ENCODE peak calls at places on chromosomes 7 and 10, in nine cellular contexts. One of them, this sample, is unnamed.

GRCh38 chr10:93074597-93075368 is 1.1 kb downstream of the CYP26A1 start:
- DNase-seq in endothelial cell: no peak
- DNase-seq in GM12892: no peak
- DNase-seq in H7: peak
- DNase-seq in GM04504: no peak
- DNase-seq in heart left ventricle: no peak
- DNase-seq in activated CD8-positive, alpha-beta memory T cell treated with anti-CD3 and anti-CD28 coated beads for 48 hours: no peak
- DNase-seq in fibroblast of lung: no peak
- DNase-seq in Caki2: no peak
- DNase-seq in this sample: peak

GRCh38 chr10:86668297-86669165 is at the start of gene LDB3:
- DNase-seq in GM12892: no peak
- DNase-seq in H7: peak
- DNase-seq in Caki2: no peak
- DNase-seq in GM04504: no peak
- DNase-seq in fibroblast of lung: peak
- DNase-seq in activated CD8-positive, alpha-beta memory T cell treated with anti-CD3 and anti-CD28 coated beads for 48 hours: no peak
- DNase-seq in heart left ventricle: peak
- DNase-seq in endothelial cell: no peak
- DNase-seq in this sample: no peak

GRCh38 chr10:73339436-73339835 is 19.2 kb downstream of the CFAP70 start:
- DNase-seq in GM04504: no peak
- DNase-seq in heart left ventricle: peak
- DNase-seq in fibroblast of lung: no peak
- DNase-seq in H7: no peak
- DNase-seq in Caki2: no peak
- DNase-seq in GM12892: no peak
- DNase-seq in activated CD8-positive, alpha-beta memory T cell treated with anti-CD3 and anti-CD28 coated beads for 48 hours: no peak
- DNase-seq in endothelial cell: no peak
- DNase-seq in this sample: no peak

GRCh38 chr7:108225531-108226181 is 95.5 kb upstream of the LAMB4 start:
- DNase-seq in Caki2: no peak
- DNase-seq in H7: no peak
- DNase-seq in activated CD8-positive, alpha-beta memory T cell treated with anti-CD3 and anti-CD28 coated beads for 48 hours: no peak
- DNase-seq in GM12892: no peak
- DNase-seq in endothelial cell: no peak
- DNase-seq in GM04504: no peak
- DNase-seq in fibroblast of lung: no peak
- DNase-seq in heart left ventricle: no peak
- DNase-seq in this sample: no peak

GRCh38 chr7:91263359-91264082 is 712 bp upstream of the FZD1 start:
- DNase-seq in H7: peak
- DNase-seq in Caki2: no peak
- DNase-seq in heart left ventricle: peak
- DNase-seq in GM12892: no peak
- DNase-seq in GM04504: no peak
- DNase-seq in activated CD8-positive, alpha-beta memory T cell treated with anti-CD3 and anti-CD28 coated beads for 48 hours: no peak
- DNase-seq in fibroblast of lung: peak
- DNase-seq in endothelial cell: peak
- DNase-seq in this sample: peak

GRCh38 chr10:926075-926698 is 5.3 kb downstream of the LARP4B start:
- DNase-seq in GM04504: no peak
- DNase-seq in activated CD8-positive, alpha-beta memory T cell treated with anti-CD3 and anti-CD28 coated beads for 48 hours: no peak
- DNase-seq in H7: no peak
- DNase-seq in GM12892: no peak
- DNase-seq in fibroblast of lung: no peak
- DNase-seq in heart left ventricle: no peak
- DNase-seq in Caki2: no peak
- DNase-seq in endothelial cell: no peak
- DNase-seq in this sample: peak

GRCh38 chr7:30635798-30636197 is 41.1 kb downstream of the GARS1 start:
- DNase-seq in fibroblast of lung: no peak
- DNase-seq in Caki2: no peak
- DNase-seq in heart left ventricle: no peak
- DNase-seq in H7: no peak
- DNase-seq in endothelial cell: no peak
- DNase-seq in GM12892: no peak
- DNase-seq in GM04504: no peak
- DNase-seq in activated CD8-positive, alpha-beta memory T cell treated with anti-CD3 and anti-CD28 coated beads for 48 hours: no peak
- DNase-seq in this sample: no peak

GRCh38 chr7:43872401-43873165 is 3.3 kb upstream of the MRPS24 start:
- DNase-seq in heart left ventricle: no peak
- DNase-seq in Caki2: no peak
- DNase-seq in H7: peak
- DNase-seq in GM04504: peak
- DNase-seq in activated CD8-positive, alpha-beta memory T cell treated with anti-CD3 and anti-CD28 coated beads for 48 hours: no peak
- DNase-seq in fibroblast of lung: peak
- DNase-seq in GM12892: no peak
- DNase-seq in endothelial cell: no peak
- DNase-seq in this sample: peak

GRCh38 chr10:10642741-10643280 is 374.9 kb upstream of the CELF2 start:
- DNase-seq in heart left ventricle: peak
- DNase-seq in GM12892: no peak
- DNase-seq in Caki2: no peak
- DNase-seq in H7: no peak
- DNase-seq in activated CD8-positive, alpha-beta memory T cell treated with anti-CD3 and anti-CD28 coated beads for 48 hours: no peak
- DNase-seq in endothelial cell: no peak
- DNase-seq in GM04504: no peak
- DNase-seq in fibroblast of lung: peak
- DNase-seq in this sample: no peak

GRCh38 chr7:21146642-21147423 is 281.1 kb upstream of the SP4 start:
- DNase-seq in heart left ventricle: no peak
- DNase-seq in activated CD8-positive, alpha-beta memory T cell treated with anti-CD3 and anti-CD28 coated beads for 48 hours: no peak
- DNase-seq in GM04504: no peak
- DNase-seq in H7: peak
- DNase-seq in endothelial cell: no peak
- DNase-seq in GM12892: no peak
- DNase-seq in fibroblast of lung: no peak
- DNase-seq in Caki2: no peak
- DNase-seq in this sample: no peak

GRCh38 chr7:158975526-158976467 is 119.4 kb downstream of the DYNC2I1 start:
- DNase-seq in GM04504: no peak
- DNase-seq in fibroblast of lung: no peak
- DNase-seq in activated CD8-positive, alpha-beta memory T cell treated with anti-CD3 and anti-CD28 coated beads for 48 hours: no peak
- DNase-seq in H7: peak
- DNase-seq in endothelial cell: no peak
- DNase-seq in GM12892: no peak
- DNase-seq in Caki2: peak
- DNase-seq in heart left ventricle: no peak
- DNase-seq in this sample: peak

GRCh38 chr10:124574456-124575070 is 112.9 kb downstream of the LHPP start:
- DNase-seq in Caki2: no peak
- DNase-seq in heart left ventricle: peak
- DNase-seq in H7: peak
- DNase-seq in GM04504: no peak
- DNase-seq in GM12892: no peak
- DNase-seq in fibroblast of lung: no peak
- DNase-seq in activated CD8-positive, alpha-beta memory T cell treated with anti-CD3 and anti-CD28 coated beads for 48 hours: no peak
- DNase-seq in endothelial cell: no peak
- DNase-seq in this sample: no peak

GRCh38 chr7:17498230-17498629 is 199.8 kb downstream of the AHR start:
- DNase-seq in GM12892: no peak
- DNase-seq in GM04504: no peak
- DNase-seq in heart left ventricle: no peak
- DNase-seq in H7: no peak
- DNase-seq in activated CD8-positive, alpha-beta memory T cell treated with anti-CD3 and anti-CD28 coated beads for 48 hours: no peak
- DNase-seq in endothelial cell: no peak
- DNase-seq in Caki2: no peak
- DNase-seq in fibroblast of lung: no peak
- DNase-seq in this sample: no peak

GRCh38 chr10:26198119-26198518 is 18.5 kb upstream of the GAD2 start:
- DNase-seq in GM04504: no peak
- DNase-seq in H7: no peak
- DNase-seq in Caki2: no peak
- DNase-seq in heart left ventricle: no peak
- DNase-seq in activated CD8-positive, alpha-beta memory T cell treated with anti-CD3 and anti-CD28 coated beads for 48 hours: no peak
- DNase-seq in endothelial cell: no peak
- DNase-seq in fibroblast of lung: no peak
- DNase-seq in GM12892: no peak
- DNase-seq in this sample: no peak

GRCh38 chr10:4132216-4132556 is 347.2 kb upstream of the KLF6 start:
- DNase-seq in GM04504: no peak
- DNase-seq in Caki2: no peak
- DNase-seq in H7: no peak
- DNase-seq in heart left ventricle: no peak
- DNase-seq in activated CD8-positive, alpha-beta memory T cell treated with anti-CD3 and anti-CD28 coated beads for 48 hours: no peak
- DNase-seq in GM12892: no peak
- DNase-seq in fibroblast of lung: no peak
- DNase-seq in endothelial cell: no peak
- DNase-seq in this sample: no peak

GRCh38 chr7:120110169-120110568 is 162.8 kb upstream of the KCND2 start:
- DNase-seq in heart left ventricle: no peak
- DNase-seq in fibroblast of lung: no peak
- DNase-seq in activated CD8-positive, alpha-beta memory T cell treated with anti-CD3 and anti-CD28 coated beads for 48 hours: no peak
- DNase-seq in Caki2: no peak
- DNase-seq in endothelial cell: no peak
- DNase-seq in GM04504: no peak
- DNase-seq in GM12892: no peak
- DNase-seq in H7: no peak
- DNase-seq in this sample: no peak

GRCh38 chr7:37757563-37757962 is 74.0 kb downstream of the GPR141 start:
- DNase-seq in heart left ventricle: no peak
- DNase-seq in fibroblast of lung: no peak
- DNase-seq in activated CD8-positive, alpha-beta memory T cell treated with anti-CD3 and anti-CD28 coated beads for 48 hours: no peak
- DNase-seq in GM04504: no peak
- DNase-seq in Caki2: no peak
- DNase-seq in H7: no peak
- DNase-seq in endothelial cell: no peak
- DNase-seq in GM12892: no peak
- DNase-seq in this sample: no peak

GRCh38 chr7:139060838-139061237 is 25.0 kb upstream of the ZC3HAV1L start:
- DNase-seq in endothelial cell: no peak
- DNase-seq in heart left ventricle: no peak
- DNase-seq in activated CD8-positive, alpha-beta memory T cell treated with anti-CD3 and anti-CD28 coated beads for 48 hours: no peak
- DNase-seq in Caki2: no peak
- DNase-seq in GM12892: no peak
- DNase-seq in GM04504: no peak
- DNase-seq in fibroblast of lung: no peak
- DNase-seq in H7: no peak
- DNase-seq in this sample: no peak

GRCh38 chr7:2802504-2803341 is 41.4 kb downstream of the GNA12 start:
- DNase-seq in GM12892: no peak
- DNase-seq in Caki2: no peak
- DNase-seq in activated CD8-positive, alpha-beta memory T cell treated with anti-CD3 and anti-CD28 coated beads for 48 hours: no peak
- DNase-seq in endothelial cell: no peak
- DNase-seq in H7: no peak
- DNase-seq in GM04504: no peak
- DNase-seq in heart left ventricle: no peak
- DNase-seq in fibroblast of lung: peak
- DNase-seq in this sample: peak

GRCh38 chr7:141436676-141437075 is 114.5 kb upstream of the AGK start:
- DNase-seq in GM12892: no peak
- DNase-seq in H7: peak
- DNase-seq in endothelial cell: no peak
- DNase-seq in heart left ventricle: no peak
- DNase-seq in activated CD8-positive, alpha-beta memory T cell treated with anti-CD3 and anti-CD28 coated beads for 48 hours: no peak
- DNase-seq in GM04504: no peak
- DNase-seq in Caki2: no peak
- DNase-seq in fibroblast of lung: no peak
- DNase-seq in this sample: no peak

GRCh38 chr10:116134316-116134715 is 138.7 kb downstream of the GFRA1 start:
- DNase-seq in H7: no peak
- DNase-seq in GM04504: no peak
- DNase-seq in fibroblast of lung: peak
- DNase-seq in endothelial cell: no peak
- DNase-seq in activated CD8-positive, alpha-beta memory T cell treated with anti-CD3 and anti-CD28 coated beads for 48 hours: no peak
- DNase-seq in heart left ventricle: no peak
- DNase-seq in Caki2: no peak
- DNase-seq in GM12892: no peak
- DNase-seq in this sample: no peak

GRCh38 chr10:7593068-7593467 is 73.7 kb downstream of the ITIH5 start:
- DNase-seq in Caki2: no peak
- DNase-seq in H7: peak
- DNase-seq in endothelial cell: no peak
- DNase-seq in GM04504: no peak
- DNase-seq in activated CD8-positive, alpha-beta memory T cell treated with anti-CD3 and anti-CD28 coated beads for 48 hours: no peak
- DNase-seq in GM12892: no peak
- DNase-seq in heart left ventricle: peak
- DNase-seq in fibroblast of lung: peak
- DNase-seq in this sample: no peak

GRCh38 chr10:91162050-91162494 is 58.4 kb upstream of the PCGF5 start:
- DNase-seq in fibroblast of lung: peak
- DNase-seq in GM04504: no peak
- DNase-seq in Caki2: peak
- DNase-seq in GM12892: no peak
- DNase-seq in activated CD8-positive, alpha-beta memory T cell treated with anti-CD3 and anti-CD28 coated beads for 48 hours: no peak
- DNase-seq in H7: no peak
- DNase-seq in heart left ventricle: no peak
- DNase-seq in endothelial cell: no peak
- DNase-seq in this sample: peak

GRCh38 chr10:47402681-47403301 is 18.7 kb upstream of the ZNF488 start:
- DNase-seq in heart left ventricle: no peak
- DNase-seq in endothelial cell: no peak
- DNase-seq in fibroblast of lung: peak
- DNase-seq in GM12892: no peak
- DNase-seq in H7: no peak
- DNase-seq in activated CD8-positive, alpha-beta memory T cell treated with anti-CD3 and anti-CD28 coated beads for 48 hours: no peak
- DNase-seq in GM04504: peak
- DNase-seq in Caki2: peak
- DNase-seq in this sample: peak

GRCh38 chr10:91941426-91941825 is 17.9 kb downstream of the BTAF1 start:
- DNase-seq in heart left ventricle: no peak
- DNase-seq in endothelial cell: no peak
- DNase-seq in Caki2: no peak
- DNase-seq in GM04504: no peak
- DNase-seq in GM12892: no peak
- DNase-seq in fibroblast of lung: no peak
- DNase-seq in H7: no peak
- DNase-seq in activated CD8-positive, alpha-beta memory T cell treated with anti-CD3 and anti-CD28 coated beads for 48 hours: no peak
- DNase-seq in this sample: no peak

GRCh38 chr7:128770238-128770637 is 5.4 kb downstream of the OPN1SW start:
- DNase-seq in activated CD8-positive, alpha-beta memory T cell treated with anti-CD3 and anti-CD28 coated beads for 48 hours: no peak
- DNase-seq in fibroblast of lung: no peak
- DNase-seq in endothelial cell: no peak
- DNase-seq in GM12892: no peak
- DNase-seq in Caki2: no peak
- DNase-seq in H7: no peak
- DNase-seq in heart left ventricle: no peak
- DNase-seq in GM04504: no peak
- DNase-seq in this sample: no peak

GRCh38 chr10:73589538-73590126 is 1.5 kb downstream of the USP54 start:
- DNase-seq in heart left ventricle: no peak
- DNase-seq in GM04504: no peak
- DNase-seq in H7: peak
- DNase-seq in endothelial cell: no peak
- DNase-seq in GM12892: no peak
- DNase-seq in fibroblast of lung: peak
- DNase-seq in Caki2: no peak
- DNase-seq in activated CD8-positive, alpha-beta memory T cell treated with anti-CD3 and anti-CD28 coated beads for 48 hours: no peak
- DNase-seq in this sample: no peak

GRCh38 chr10:18341063-18341462 is 200.8 kb downstream of the CACNB2 start:
- DNase-seq in fibroblast of lung: no peak
- DNase-seq in activated CD8-positive, alpha-beta memory T cell treated with anti-CD3 and anti-CD28 coated beads for 48 hours: no peak
- DNase-seq in GM12892: no peak
- DNase-seq in endothelial cell: no peak
- DNase-seq in heart left ventricle: no peak
- DNase-seq in GM04504: no peak
- DNase-seq in H7: no peak
- DNase-seq in Caki2: no peak
- DNase-seq in this sample: no peak

GRCh38 chr7:138076196-138076595 is at the start of gene AKR1D1:
- DNase-seq in fibroblast of lung: no peak
- DNase-seq in GM12892: no peak
- DNase-seq in activated CD8-positive, alpha-beta memory T cell treated with anti-CD3 and anti-CD28 coated beads for 48 hours: no peak
- DNase-seq in H7: no peak
- DNase-seq in GM04504: no peak
- DNase-seq in Caki2: no peak
- DNase-seq in heart left ventricle: no peak
- DNase-seq in endothelial cell: no peak
- DNase-seq in this sample: no peak

GRCh38 chr10:6313107-6313895 is 110.6 kb downstream of the PFKFB3 start:
- DNase-seq in endothelial cell: no peak
- DNase-seq in GM04504: no peak
- DNase-seq in H7: no peak
- DNase-seq in Caki2: no peak
- DNase-seq in activated CD8-positive, alpha-beta memory T cell treated with anti-CD3 and anti-CD28 coated beads for 48 hours: no peak
- DNase-seq in fibroblast of lung: peak
- DNase-seq in GM12892: no peak
- DNase-seq in heart left ventricle: no peak
- DNase-seq in this sample: peak